ENCODE peak calls at places on chromosomes 5 and 9, in seven cellular contexts. E is SK-N-SH, U is GM23338, V is stomach, O is HCT116, X is H1, Y is suprapubic skin. B is an unnamed sample.

GRCh38 chr5:68659876-68660275 is 433.9 kb upstream of the SLC30A5 start:
- DNase-seq in X (no peak), Y (no peak), E (no peak), O (no peak), U (no peak), V (no peak), B (no peak)

GRCh38 chr9:22084336-22085035 is 75.4 kb upstream of the CDKN2B start:
- DNase-seq in U (no peak), E (no peak), X (no peak), O (peak), Y (no peak), V (no peak), B (no peak)

GRCh38 chr5:83428126-83428525 is 43.4 kb upstream of the VCAN start:
- DNase-seq in X (no peak), U (no peak), V (no peak), O (no peak), E (no peak), Y (no peak), B (no peak)

GRCh38 chr9:99056876-99057664 is 47.8 kb upstream of the TGFBR1 start:
- DNase-seq in E (no peak), V (no peak), Y (no peak), X (no peak), O (no peak), U (no peak), B (no peak)

GRCh38 chr5:56100429-56101176 is 105.8 kb upstream of the IL6ST start:
- DNase-seq in V (no peak), X (no peak), O (no peak), U (no peak), Y (no peak), E (no peak), B (no peak)

GRCh38 chr9:115117999-115118470 is at the start of gene TNC:
- DNase-seq in O (no peak), Y (peak), X (peak), U (peak), V (peak), E (peak), B (no peak)

GRCh38 chr5:111602817-111603445 is 90.6 kb upstream of the STARD4 start:
- DNase-seq in O (no peak), Y (no peak), E (no peak), V (no peak), U (no peak), X (no peak), B (no peak)

GRCh38 chr9:127404631-127405030 is 7.7 kb downstream of the SLC2A8 start:
- DNase-seq in V (no peak), O (no peak), E (no peak), Y (no peak), U (no peak), X (no peak), B (no peak)

GRCh38 chr5:109910874-109911273 is 221.1 kb downstream of the MAN2A1 start:
- DNase-seq in X (no peak), O (no peak), E (no peak), U (peak), Y (no peak), V (no peak), B (no peak)

GRCh38 chr5:101306391-101307137 is 403.5 kb upstream of the ST8SIA4 start:
- DNase-seq in U (no peak), Y (no peak), X (no peak), E (no peak), V (no peak), O (peak), B (peak)

GRCh38 chr5:39520232-39520572 is 95.4 kb upstream of the DAB2 start:
- DNase-seq in X (no peak), E (no peak), Y (no peak), O (no peak), U (no peak), V (no peak), B (no peak)

GRCh38 chr9:82382887-82383616 is 394.5 kb downstream of the SPATA31D1 start:
- DNase-seq in E (no peak), X (no peak), Y (no peak), O (no peak), V (no peak), U (peak), B (no peak)

GRCh38 chr9:87122947-87123685 is 175.8 kb upstream of the GAS1 start:
- DNase-seq in E (no peak), U (no peak), O (no peak), X (no peak), V (no peak), Y (no peak), B (no peak)

GRCh38 chr5:96008487-96008886 is 46.8 kb upstream of the ELL2 start:
- DNase-seq in O (no peak), U (no peak), E (no peak), Y (no peak), V (no peak), X (no peak), B (no peak)

GRCh38 chr5:150135557-150135956 is 20.1 kb downstream of the PDGFRB start:
- DNase-seq in U (no peak), V (no peak), E (no peak), Y (no peak), O (no peak), X (no peak), B (no peak)

GRCh38 chr5:108398964-108399363 is 17.1 kb upstream of the FBXL17 start:
- DNase-seq in X (no peak), E (no peak), Y (no peak), O (no peak), U (peak), V (no peak), B (no peak)

GRCh38 chr5:122458278-122458872 is 146.3 kb downstream of the SNCAIP start:
- DNase-seq in X (no peak), O (peak), E (peak), Y (no peak), V (no peak), U (peak), B (no peak)

GRCh38 chr5:161051920-161052500 is 200.0 kb upstream of the ATP10B start:
- DNase-seq in V (no peak), U (no peak), E (no peak), O (no peak), Y (no peak), X (no peak), B (no peak)

GRCh38 chr9:83992407-83992806 is 11.8 kb downstream of the RMI1 start:
- DNase-seq in V (no peak), O (no peak), E (no peak), U (no peak), X (no peak), Y (no peak), B (no peak)

GRCh38 chr5:181246276-181247050 is 2.8 kb upstream of the RACK1 start:
- DNase-seq in U (peak), Y (peak), O (peak), V (peak), X (peak), E (peak), B (no peak)

GRCh38 chr5:127001621-127002296 is 28.6 kb downstream of the MARCHF3 start:
- DNase-seq in U (no peak), E (no peak), V (no peak), Y (no peak), X (no peak), O (no peak), B (no peak)

GRCh38 chr9:16985559-16986348 is 115.3 kb upstream of the BNC2 start:
- DNase-seq in Y (no peak), O (no peak), V (no peak), U (peak), E (no peak), X (no peak), B (no peak)

GRCh38 chr9:125950880-125951471 is 203.8 kb downstream of the PBX3 start:
- DNase-seq in V (no peak), E (no peak), Y (no peak), O (no peak), U (peak), X (peak), B (no peak)

GRCh38 chr9:82132024-82132423 is 143.5 kb downstream of the SPATA31D1 start:
- DNase-seq in E (no peak), Y (no peak), O (no peak), V (no peak), X (no peak), U (no peak), B (no peak)

GRCh38 chr5:97231025-97231636 is 48.1 kb upstream of the RIOK2 start:
- DNase-seq in X (no peak), Y (no peak), O (peak), V (no peak), E (peak), U (peak), B (peak)

GRCh38 chr5:439181-439580 is 3.8 kb upstream of the EXOC3 start:
- DNase-seq in O (no peak), V (no peak), U (no peak), Y (peak), E (no peak), X (no peak), B (no peak)

GRCh38 chr9:82829818-82830217 is 233.1 kb downstream of the RASEF start:
- DNase-seq in V (no peak), E (no peak), U (no peak), O (no peak), Y (no peak), X (no peak), B (no peak)

GRCh38 chr9:396397-396796 is 181.7 kb downstream of the DOCK8 start:
- DNase-seq in O (no peak), V (no peak), U (no peak), Y (no peak), E (no peak), X (no peak), B (no peak)

GRCh38 chr9:6128030-6128429 is 87.6 kb upstream of the IL33 start:
- DNase-seq in X (no peak), V (no peak), E (no peak), U (peak), Y (no peak), O (no peak), B (no peak)

GRCh38 chr5:82334856-82335255 is 56.7 kb upstream of the RPS23 start:
- DNase-seq in U (no peak), X (no peak), O (no peak), Y (no peak), E (no peak), V (no peak), B (no peak)

GRCh38 chr9:18861599-18862546 is 171.1 kb downstream of the SAXO1 start:
- DNase-seq in V (no peak), O (no peak), E (no peak), U (peak), X (peak), Y (no peak), B (no peak)

GRCh38 chr9:27125030-27125429 is 16.0 kb downstream of the TEK start:
- DNase-seq in U (no peak), O (peak), V (peak), X (no peak), Y (peak), E (no peak), B (no peak)

GRCh38 chr5:140011297-140011802 is 31.7 kb downstream of the NRG2 start:
- DNase-seq in V (no peak), X (no peak), U (no peak), O (no peak), Y (no peak), E (no peak), B (peak)

GRCh38 chr9:33130961-33131360 is 36.2 kb downstream of the B4GALT1 start:
- DNase-seq in X (no peak), E (no peak), Y (peak), U (no peak), V (no peak), O (no peak), B (no peak)

DNA sequence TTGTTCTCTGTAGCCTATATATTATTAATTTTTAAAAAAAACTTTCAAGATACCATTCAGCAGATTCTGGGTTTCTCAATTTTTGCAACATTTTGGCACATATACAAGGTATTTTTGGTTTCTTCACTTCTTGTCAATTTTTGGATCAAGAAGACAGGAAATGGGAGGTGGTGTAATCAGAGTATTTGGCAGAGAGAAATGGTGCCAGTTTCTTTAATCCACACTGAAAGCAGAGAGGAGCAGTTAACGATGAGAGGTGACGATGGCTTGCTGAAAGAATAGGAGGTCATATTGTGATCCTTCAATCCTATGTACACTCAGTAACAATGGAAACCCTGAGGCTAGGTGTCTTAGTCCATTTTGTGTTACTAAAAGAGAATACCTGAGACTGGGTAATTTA is 16.4 kb downstream of the NNT start:
- DNase-seq in U (no peak), V (no peak), E (no peak), Y (no peak), X (no peak), O (no peak), B (no peak)
- TF ChIP-seq POLR2AphosphoS5 in U (no peak), V (no peak), E (no peak), Y (no peak), X (no peak), O (no peak), B (no peak)

GRCh38 chr5:16350816-16351215 is 114.8 kb downstream of the ZNF622 start:
- DNase-seq in X (no peak), E (no peak), Y (no peak), U (no peak), V (no peak), O (no peak), B (no peak)

GRCh38 chr5:16346380-16346779 is 119.2 kb downstream of the ZNF622 start:
- DNase-seq in O (no peak), U (no peak), Y (no peak), V (no peak), E (no peak), X (no peak), B (no peak)

DNA sequence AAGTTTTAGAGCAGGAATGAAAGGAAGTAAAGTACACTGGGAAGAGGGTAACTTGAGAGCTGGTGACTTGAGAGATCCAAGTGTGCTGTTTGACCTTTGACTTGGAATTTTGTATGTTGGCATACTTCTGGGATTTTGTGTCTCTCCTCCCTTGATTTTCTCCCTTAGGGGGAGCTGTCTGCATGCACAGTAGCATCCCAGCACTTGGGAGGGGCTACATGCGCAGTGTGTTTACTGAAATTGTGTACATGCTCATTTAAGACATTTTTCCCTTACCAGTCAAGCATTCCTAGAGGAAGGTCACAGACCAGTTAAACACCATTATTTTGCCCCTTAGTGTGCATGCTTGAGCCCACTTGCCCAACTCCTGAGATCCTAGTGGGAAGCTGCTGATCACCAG is 120.1 kb downstream of the ZNF622 start:
- DNase-seq in O (no peak), X (no peak), Y (no peak), E (no peak), U (peak), V (no peak), B (no peak)
- TF ChIP-seq CTCF in O (peak), X (peak), Y (no peak), E (peak), U (peak), V (no peak), B (no peak)

GRCh38 chr9:89179920-89180667 is 1.5 kb upstream of the SHC3 start:
- DNase-seq in V (peak), E (peak), O (peak), X (peak), U (peak), Y (peak), B (peak)

GRCh38 chr9:89178162-89179120 is at the start of gene SHC3:
- DNase-seq in V (no peak), Y (no peak), E (peak), O (no peak), X (peak), U (peak), B (no peak)

GRCh38 chr9:89177401-89178161 is 1.0 kb downstream of the SHC3 start:
- DNase-seq in V (no peak), E (peak), Y (no peak), U (peak), X (peak), O (no peak), B (no peak)

GRCh38 chr9:89177021-89177400 is 1.6 kb downstream of the SHC3 start:
- DNase-seq in V (no peak), X (no peak), E (peak), O (no peak), Y (no peak), U (peak), B (no peak)

DNA sequence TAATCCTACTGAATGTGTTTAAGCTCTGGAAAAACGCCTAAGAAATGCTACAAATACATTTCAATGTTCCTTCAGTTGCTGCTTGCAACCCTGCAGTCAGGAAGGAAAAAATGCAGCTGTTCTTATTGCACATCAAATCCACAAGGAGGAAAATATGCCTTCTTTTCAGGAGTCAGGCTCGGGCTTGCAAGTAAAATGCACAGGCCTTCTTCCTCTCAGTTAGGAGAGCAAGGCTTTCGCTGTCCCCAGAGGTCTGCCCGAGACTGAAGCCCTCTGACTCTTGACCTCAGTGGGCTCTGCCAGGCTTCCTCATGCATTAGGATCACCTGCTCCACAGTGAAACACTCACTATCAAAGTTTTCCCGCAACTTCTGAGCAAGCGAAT is 909 bp upstream of the SHC3 start:
- DNase-seq in O (no peak), V (no peak), E (no peak), X (no peak), Y (no peak), U (peak), B (no peak)
- H3K4me3 ChIP-seq in O (peak), V (peak), E (peak), X (peak), Y (peak), U (peak), B (peak)

GRCh38 chr5:125277494-125278154 is 531.2 kb upstream of the ZNF608 start:
- DNase-seq in Y (no peak), V (no peak), X (no peak), E (no peak), U (no peak), O (peak), B (peak)

GRCh38 chr5:125274211-125274610 is 527.8 kb upstream of the ZNF608 start:
- DNase-seq in E (no peak), V (no peak), Y (no peak), U (no peak), O (no peak), X (no peak), B (no peak)

GRCh38 chr5:125272364-125272763 is 525.9 kb upstream of the ZNF608 start:
- DNase-seq in U (no peak), X (no peak), O (no peak), E (no peak), Y (no peak), V (no peak), B (no peak)

GRCh38 chr5:125276121-125276520 is 529.7 kb upstream of the ZNF608 start:
- DNase-seq in V (no peak), Y (no peak), O (no peak), X (no peak), E (no peak), U (no peak), B (no peak)

GRCh38 chr5:125274938-125275759 is 528.7 kb upstream of the ZNF608 start:
- DNase-seq in V (no peak), Y (no peak), X (no peak), O (no peak), U (no peak), E (no peak), B (no peak)
- TF ChIP-seq POLR2AphosphoS5 in V (no peak), Y (no peak), X (no peak), O (no peak), U (no peak), E (no peak), B (no peak)

GRCh38 chr9:10272830-10273229 is 340.0 kb downstream of the PTPRD start:
- DNase-seq in Y (no peak), E (no peak), V (no peak), X (no peak), U (no peak), O (no peak), B (no peak)

GRCh38 chr9:10274156-10274555 is 338.6 kb downstream of the PTPRD start:
- DNase-seq in X (no peak), Y (no peak), V (no peak), O (no peak), U (peak), E (no peak), B (no peak)

GRCh38 chr9:10265102-10265708 is 347.6 kb downstream of the PTPRD start:
- DNase-seq in Y (no peak), V (no peak), O (no peak), U (no peak), E (no peak), X (no peak), B (no peak)

GRCh38 chr9:10268500-10269485 is 344.0 kb downstream of the PTPRD start:
- DNase-seq in V (peak), O (no peak), Y (no peak), U (peak), X (peak), E (peak), B (no peak)
- TF ChIP-seq CTCF in V (no peak), O (no peak), Y (no peak), U (peak), X (peak), E (peak), B (peak)

GRCh38 chr9:134138292-134138691 is 2.4 kb downstream of the WDR5 start:
- DNase-seq in O (no peak), V (peak), E (no peak), X (no peak), U (no peak), Y (no peak), B (no peak)

GRCh38 chr9:134144801-134145200 is 8.9 kb downstream of the WDR5 start:
- DNase-seq in O (no peak), V (no peak), E (no peak), X (no peak), Y (no peak), U (no peak), B (no peak)

GRCh38 chr9:134139081-134139480 is 3.2 kb downstream of the WDR5 start:
- DNase-seq in X (no peak), V (no peak), Y (no peak), O (no peak), E (peak), U (no peak), B (no peak)

GRCh38 chr9:134145262-134145661 is 9.4 kb downstream of the WDR5 start:
- DNase-seq in U (no peak), O (no peak), X (no peak), V (no peak), E (no peak), Y (no peak), B (no peak)

DNA sequence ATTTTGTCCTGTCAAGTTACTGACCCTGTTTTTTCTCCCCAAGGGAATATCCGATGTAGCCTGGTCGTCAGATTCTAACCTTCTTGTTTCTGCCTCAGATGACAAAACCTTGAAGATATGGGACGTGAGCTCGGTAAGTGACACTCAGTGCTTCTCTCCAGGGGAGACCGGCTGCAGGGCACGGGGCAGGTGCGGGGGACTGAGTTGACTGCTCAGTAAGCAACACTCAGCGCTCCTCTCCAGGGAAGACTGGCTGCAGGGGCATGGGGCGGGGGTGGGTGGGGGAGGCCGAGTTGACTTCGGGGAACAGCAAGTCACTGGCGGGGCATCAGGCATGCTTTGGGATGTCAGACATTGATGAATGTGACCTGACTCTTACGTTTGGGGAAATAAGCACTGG is 6.0 kb downstream of the WDR5 start:
- DNase-seq in V (no peak), X (no peak), E (no peak), O (no peak), Y (no peak), U (no peak), B (no peak)
- H3K4me3 ChIP-seq in V (no peak), X (no peak), E (no peak), O (no peak), Y (no peak), U (no peak), B (no peak)